ENCODE peak calls at places on chromosomes 13 and 19, in four cellular contexts. One of them, this sample, is unnamed.

GRCh38 chr13:112061367-112062046 is 5.4 kb upstream of the SOX1 start:
- DNase-seq in HepG2: no peak
- DNase-seq in H1: peak
- DNase-seq in GM12878: no peak
- DNase-seq in this sample: no peak

GRCh38 chr13:114115796-114116195 is 16.6 kb downstream of the RASA3 start:
- DNase-seq in HepG2: no peak
- DNase-seq in H1: no peak
- DNase-seq in GM12878: no peak
- DNase-seq in this sample: no peak

GRCh38 chr13:40974460-40975407 is 44.4 kb downstream of the ELF1 start:
- DNase-seq in HepG2: peak
- DNase-seq in H1: no peak
- DNase-seq in GM12878: no peak
- DNase-seq in this sample: peak

GRCh38 chr13:100100115-100100879 is 11.4 kb downstream of the PCCA start:
- DNase-seq in HepG2: peak
- DNase-seq in H1: no peak
- DNase-seq in GM12878: no peak
- DNase-seq in this sample: no peak

GRCh38 chr13:26653310-26653709 is 95.8 kb downstream of the WASF3 start:
- DNase-seq in HepG2: no peak
- DNase-seq in H1: no peak
- DNase-seq in GM12878: no peak
- DNase-seq in this sample: no peak

GRCh38 chr13:101785858-101786257 is 333.4 kb downstream of the ITGBL1 start:
- DNase-seq in HepG2: peak
- DNase-seq in H1: peak
- DNase-seq in GM12878: no peak
- DNase-seq in this sample: no peak

GRCh38 chr13:40895715-40896184 is 106.3 kb downstream of the SLC25A15 start:
- DNase-seq in HepG2: peak
- DNase-seq in H1: no peak
- DNase-seq in GM12878: no peak
- DNase-seq in this sample: no peak

GRCh38 chr19:42132851-42133528 is 744 bp upstream of the POU2F2 start:
- DNase-seq in HepG2: peak
- DNase-seq in H1: peak
- DNase-seq in GM12878: peak
- DNase-seq in this sample: peak

GRCh38 chr13:49731766-49732165 is 40.5 kb upstream of the EBPL start:
- DNase-seq in HepG2: no peak
- DNase-seq in H1: no peak
- DNase-seq in GM12878: no peak
- DNase-seq in this sample: no peak

GRCh38 chr19:2394669-2395292 is 32.6 kb downstream of the TIMM13 start:
- DNase-seq in HepG2: peak
- DNase-seq in H1: no peak
- DNase-seq in GM12878: peak
- DNase-seq in this sample: no peak

GRCh38 chr19:23095406-23095805 is 21.4 kb upstream of the ZNF730 start:
- DNase-seq in HepG2: no peak
- DNase-seq in H1: no peak
- DNase-seq in GM12878: no peak
- DNase-seq in this sample: no peak

GRCh38 chr13:41193469-41193868 is 900 bp downstream of the KBTBD7 start:
- DNase-seq in HepG2: no peak
- DNase-seq in H1: no peak
- DNase-seq in GM12878: no peak
- DNase-seq in this sample: no peak

GRCh38 chr19:41541990-41542584 is 33.9 kb upstream of the CEACAM21 start:
- DNase-seq in HepG2: peak
- DNase-seq in H1: peak
- DNase-seq in GM12878: no peak
- DNase-seq in this sample: peak

GRCh38 chr13:48500652-48501197 is 32.2 kb downstream of the RCBTB2 start:
- DNase-seq in HepG2: peak
- DNase-seq in H1: no peak
- DNase-seq in GM12878: no peak
- DNase-seq in this sample: no peak

DNA sequence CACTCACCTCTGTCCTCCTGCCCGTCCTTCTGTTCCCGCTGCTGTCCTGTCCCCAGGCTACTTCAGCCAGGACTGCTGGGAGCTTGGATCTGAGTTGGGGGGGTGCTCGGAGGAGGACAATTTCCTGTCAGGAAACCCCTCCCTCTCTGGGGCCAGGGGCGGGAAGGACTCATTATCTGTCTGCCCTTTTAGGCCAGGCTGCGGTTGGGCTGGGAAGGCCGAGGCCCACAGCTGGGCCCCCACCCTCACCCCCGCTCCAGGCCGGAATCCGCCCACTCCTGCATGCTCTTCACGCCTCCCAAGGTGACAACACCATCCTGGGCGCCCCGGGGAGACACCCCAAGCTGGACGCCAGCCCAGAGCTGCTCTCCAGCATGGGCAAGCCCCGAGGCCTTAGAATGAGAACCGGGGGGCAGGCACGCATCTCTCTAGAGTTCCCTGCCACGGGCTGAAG is at the start of gene EXOC3L2:
- DNase-seq in HepG2: no peak
- DNase-seq in H1: no peak
- DNase-seq in GM12878: no peak
- DNase-seq in this sample: peak
- TF ChIP-seq BRCA1 in HepG2: no peak
- TF ChIP-seq BRCA1 in H1: no peak
- TF ChIP-seq BRCA1 in GM12878: no peak
- TF ChIP-seq BRCA1 in this sample: no peak

GRCh38 chr13:46475586-46475991 is 77.4 kb upstream of the LRCH1 start:
- DNase-seq in HepG2: no peak
- DNase-seq in H1: no peak
- DNase-seq in GM12878: no peak
- DNase-seq in this sample: no peak
- TF ChIP-seq BRCA1 in HepG2: no peak
- TF ChIP-seq BRCA1 in H1: no peak
- TF ChIP-seq BRCA1 in GM12878: no peak
- TF ChIP-seq BRCA1 in this sample: no peak

GRCh38 chr13:95546919-95547318 is 5.6 kb upstream of the CLDN10 start:
- DNase-seq in HepG2: no peak
- DNase-seq in H1: no peak
- DNase-seq in GM12878: no peak
- DNase-seq in this sample: no peak

GRCh38 chr13:95552208-95552538 is 347 bp upstream of the CLDN10 start:
- DNase-seq in HepG2: no peak
- DNase-seq in H1: no peak
- DNase-seq in GM12878: no peak
- DNase-seq in this sample: no peak

GRCh38 chr13:95552539-95553270 is at the start of gene CLDN10:
- DNase-seq in HepG2: no peak
- DNase-seq in H1: peak
- DNase-seq in GM12878: no peak
- DNase-seq in this sample: peak

GRCh38 chr13:95553271-95553588 is 710 bp downstream of the CLDN10 start:
- DNase-seq in HepG2: no peak
- DNase-seq in H1: no peak
- DNase-seq in GM12878: no peak
- DNase-seq in this sample: no peak

GRCh38 chr13:95547531-95548167 is 4.9 kb upstream of the CLDN10 start:
- DNase-seq in HepG2: no peak
- DNase-seq in H1: no peak
- DNase-seq in GM12878: no peak
- DNase-seq in this sample: no peak
- TF ChIP-seq BRCA1 in HepG2: no peak
- TF ChIP-seq BRCA1 in H1: no peak
- TF ChIP-seq BRCA1 in GM12878: no peak
- TF ChIP-seq BRCA1 in this sample: no peak

DNA sequence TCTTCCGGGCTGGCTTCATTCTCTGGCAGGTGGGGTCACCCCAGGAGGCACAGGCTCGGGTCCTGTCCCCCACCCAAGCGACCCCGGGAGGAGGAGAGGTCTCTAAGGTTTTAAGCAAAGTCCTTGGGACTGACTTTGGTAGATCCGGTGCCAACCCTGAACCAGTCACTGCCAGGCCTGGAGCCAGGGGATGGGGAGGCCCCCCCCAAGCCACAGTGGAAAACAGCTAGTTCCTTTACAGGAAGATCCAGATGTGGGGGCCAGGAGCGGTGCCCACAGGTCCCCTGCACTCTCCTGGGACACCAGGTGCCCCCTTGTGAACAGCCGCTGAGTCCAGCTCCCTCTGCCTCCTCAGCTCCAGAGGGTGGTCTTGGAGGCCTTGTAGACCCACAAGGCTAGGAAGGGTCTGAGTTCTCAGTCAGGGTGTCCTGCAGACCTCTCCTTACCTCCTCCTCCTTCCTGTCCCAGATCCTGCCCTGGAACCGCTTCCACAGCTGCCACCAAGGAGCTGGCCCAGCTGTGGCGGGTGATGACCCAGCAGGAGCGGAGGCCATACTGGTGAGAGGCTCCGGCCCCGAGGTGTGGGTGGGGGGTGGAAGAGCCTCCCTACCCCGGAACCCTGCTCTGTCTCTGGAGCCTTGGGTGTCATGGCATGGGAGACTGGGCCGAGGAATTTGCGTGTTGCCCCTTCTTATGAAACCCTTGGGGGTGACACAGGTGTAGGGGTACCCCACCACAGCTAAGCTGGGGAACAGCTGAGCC is 6.0 kb downstream of the SIX5 start:
- DNase-seq in HepG2: no peak
- DNase-seq in H1: no peak
- DNase-seq in GM12878: no peak
- DNase-seq in this sample: no peak
- TF ChIP-seq BRCA1 in HepG2: no peak
- TF ChIP-seq BRCA1 in H1: no peak
- TF ChIP-seq BRCA1 in GM12878: no peak
- TF ChIP-seq BRCA1 in this sample: no peak

DNA sequence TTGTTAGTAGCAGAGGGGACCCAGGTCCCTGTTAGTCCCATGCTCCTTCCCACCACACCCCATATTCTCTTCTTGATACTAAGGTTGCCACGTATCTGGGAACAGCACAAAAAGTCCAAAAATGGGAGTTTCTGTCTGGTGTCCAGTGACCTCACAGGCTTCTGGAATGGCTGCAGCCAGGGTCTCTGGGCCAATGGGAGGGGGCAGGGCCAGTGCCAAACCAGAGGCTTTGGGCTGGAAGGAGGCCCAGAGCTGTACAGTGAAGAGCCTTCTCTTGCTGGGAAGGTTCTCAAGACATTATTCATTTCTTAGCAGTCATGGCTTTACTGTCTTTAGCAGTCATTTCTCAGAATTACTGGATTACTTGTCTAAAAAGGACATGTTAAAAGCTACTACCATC is 119.2 kb downstream of the FRY start:
- DNase-seq in HepG2: no peak
- DNase-seq in H1: no peak
- DNase-seq in GM12878: no peak
- DNase-seq in this sample: no peak
- TF ChIP-seq BRCA1 in HepG2: no peak
- TF ChIP-seq BRCA1 in H1: no peak
- TF ChIP-seq BRCA1 in GM12878: no peak
- TF ChIP-seq BRCA1 in this sample: no peak

GRCh38 chr13:51549050-51549449 is 35.2 kb upstream of the WDFY2 start:
- DNase-seq in HepG2: peak
- DNase-seq in H1: no peak
- DNase-seq in GM12878: peak
- DNase-seq in this sample: peak
- TF ChIP-seq BRCA1 in HepG2: no peak
- TF ChIP-seq BRCA1 in H1: no peak
- TF ChIP-seq BRCA1 in GM12878: no peak
- TF ChIP-seq BRCA1 in this sample: no peak

GRCh38 chr13:42478531-42479156 is 95.3 kb upstream of the TNFSF11 start:
- DNase-seq in HepG2: no peak
- DNase-seq in H1: no peak
- DNase-seq in GM12878: no peak
- DNase-seq in this sample: no peak
- TF ChIP-seq BRCA1 in HepG2: no peak
- TF ChIP-seq BRCA1 in H1: no peak
- TF ChIP-seq BRCA1 in GM12878: no peak
- TF ChIP-seq BRCA1 in this sample: no peak

GRCh38 chr13:91701975-91702374 is 303.6 kb downstream of the GPC5 start:
- DNase-seq in HepG2: no peak
- DNase-seq in H1: no peak
- DNase-seq in GM12878: no peak
- DNase-seq in this sample: no peak
- TF ChIP-seq BRCA1 in HepG2: no peak
- TF ChIP-seq BRCA1 in H1: no peak
- TF ChIP-seq BRCA1 in GM12878: no peak
- TF ChIP-seq BRCA1 in this sample: no peak

GRCh38 chr19:4619668-4620294 is 19.5 kb upstream of the TNFAIP8L1 start:
- DNase-seq in HepG2: no peak
- DNase-seq in H1: no peak
- DNase-seq in GM12878: no peak
- DNase-seq in this sample: no peak

GRCh38 chr19:4624733-4625362 is 14.5 kb upstream of the TNFAIP8L1 start:
- DNase-seq in HepG2: peak
- DNase-seq in H1: no peak
- DNase-seq in GM12878: no peak
- DNase-seq in this sample: peak

GRCh38 chr19:4620675-4621074 is 18.6 kb upstream of the TNFAIP8L1 start:
- DNase-seq in HepG2: no peak
- DNase-seq in H1: no peak
- DNase-seq in GM12878: no peak
- DNase-seq in this sample: peak

GRCh38 chr19:4624301-4624700 is 15.0 kb upstream of the TNFAIP8L1 start:
- DNase-seq in HepG2: no peak
- DNase-seq in H1: no peak
- DNase-seq in GM12878: no peak
- DNase-seq in this sample: no peak

DNA sequence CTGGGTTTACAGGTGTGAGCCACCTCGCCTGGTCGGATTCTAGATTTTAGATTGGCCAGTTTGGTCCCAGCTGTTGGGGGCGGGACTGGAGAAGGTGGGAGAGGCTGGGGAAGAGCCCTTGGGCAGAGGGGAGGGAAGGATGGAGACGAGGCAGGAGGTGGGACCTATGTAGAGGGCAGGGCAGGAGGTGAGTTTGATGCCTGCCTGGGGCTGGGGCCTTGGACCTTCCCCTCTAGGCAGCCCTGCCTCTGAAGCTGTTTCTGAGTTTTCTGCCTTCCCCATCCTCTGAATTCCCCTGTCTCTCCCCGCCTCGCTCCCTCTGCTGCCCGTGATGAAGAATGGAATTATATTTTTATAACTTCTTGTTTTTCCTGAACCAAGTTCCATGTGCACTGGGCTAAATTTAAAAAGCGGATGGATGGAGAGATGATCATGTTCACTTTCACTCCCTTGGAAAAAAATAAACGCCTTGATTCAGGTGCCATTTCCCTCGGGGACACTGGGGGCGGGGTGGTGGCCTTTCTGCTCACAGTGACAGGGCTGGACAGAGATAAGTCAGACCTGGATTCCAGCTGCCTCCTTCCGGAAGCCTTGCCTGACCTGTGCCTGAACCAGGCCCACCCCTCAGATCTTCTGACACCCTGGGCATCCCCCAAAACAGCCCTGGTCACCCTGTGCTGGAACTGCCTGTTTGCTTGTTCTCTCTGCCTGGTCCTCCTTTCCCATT is 16.5 kb upstream of the TNFAIP8L1 start:
- DNase-seq in HepG2: peak
- DNase-seq in H1: no peak
- DNase-seq in GM12878: no peak
- DNase-seq in this sample: peak
- TF ChIP-seq BRCA1 in HepG2: no peak
- TF ChIP-seq BRCA1 in H1: no peak
- TF ChIP-seq BRCA1 in GM12878: no peak
- TF ChIP-seq BRCA1 in this sample: no peak

GRCh38 chr13:98365291-98365690 is 188.2 kb upstream of the RNF113B start:
- DNase-seq in HepG2: no peak
- DNase-seq in H1: no peak
- DNase-seq in GM12878: no peak
- DNase-seq in this sample: no peak
- TF ChIP-seq BRCA1 in HepG2: no peak
- TF ChIP-seq BRCA1 in H1: no peak
- TF ChIP-seq BRCA1 in GM12878: no peak
- TF ChIP-seq BRCA1 in this sample: no peak

This sample was measured in K562.